ENCODE peak calls at places on chromosome 22, in nine cellular contexts. X is lower lobe of right lung; F is Peyer's patch; L is fibroblast of lung; E is right lobe of liver; S is CD8-positive, alpha-beta T cell; Y is mucosa of descending colon; A is GM23338; V is pancreas. H is an unnamed sample. For H3K4me1, the result is how much of the 10 kb centered on the place peaks cover.

GRCh38 chr22:38432264-38432663 is 22.7 kb downstream of the KCNJ4 start:
- DNase-seq in Y (no peak), X (no peak), F (no peak), S (no peak), V (no peak), L (no peak), A (no peak), E (no peak), H (no peak)

GRCh38 chr22:26608129-26608528 is 9.7 kb downstream of the CRYBB1 start:
- DNase-seq in X (no peak), L (no peak), F (no peak), E (no peak), Y (no peak), S (no peak), V (no peak), A (no peak), H (no peak)

GRCh38 chr22:23216331-23217170 is 36.2 kb downstream of the BCR start:
- DNase-seq in E (peak), L (no peak), F (no peak), V (peak), S (no peak), X (peak), Y (no peak), A (no peak), H (no peak)

GRCh38 chr22:31244044-31244942 is 32.2 kb downstream of the LIMK2 start:
- DNase-seq in F (no peak), Y (no peak), E (no peak), L (peak), V (no peak), X (no peak), A (peak), S (no peak), H (no peak)

GRCh38 chr22:42364641-42365336 is 67.4 kb downstream of the NFAM1 start:
- DNase-seq in Y (no peak), S (no peak), A (no peak), E (no peak), F (no peak), V (no peak), X (no peak), L (peak), H (no peak)

GRCh38 chr22:36756746-36757607 is 18.9 kb downstream of the IFT27 start:
- DNase-seq in F (no peak), X (peak), A (no peak), V (no peak), S (no peak), L (no peak), Y (no peak), E (no peak), H (no peak)

GRCh38 chr22:30890689-30891442 is 77.7 kb downstream of the MORC2 start:
- DNase-seq in S (no peak), E (peak), L (peak), F (peak), Y (peak), V (peak), X (no peak), A (peak), H (peak)

GRCh38 chr22:22703715-22704114 is 59.3 kb downstream of the GGTLC2 start:
- DNase-seq in V (peak), Y (no peak), L (peak), E (peak), F (no peak), S (no peak), X (no peak), A (no peak), H (no peak)

GRCh38 chr22:45285431-45286058 is 796 bp downstream of the UPK3A start:
- DNase-seq in V (no peak), A (peak), E (no peak), X (no peak), Y (no peak), L (no peak), F (no peak), S (no peak), H (no peak)
- TF ChIP-seq CTCF in V (no peak), A (peak), E (no peak), X (no peak), Y (no peak), L (no peak), F (no peak), S (no peak), H (no peak)

DNA sequence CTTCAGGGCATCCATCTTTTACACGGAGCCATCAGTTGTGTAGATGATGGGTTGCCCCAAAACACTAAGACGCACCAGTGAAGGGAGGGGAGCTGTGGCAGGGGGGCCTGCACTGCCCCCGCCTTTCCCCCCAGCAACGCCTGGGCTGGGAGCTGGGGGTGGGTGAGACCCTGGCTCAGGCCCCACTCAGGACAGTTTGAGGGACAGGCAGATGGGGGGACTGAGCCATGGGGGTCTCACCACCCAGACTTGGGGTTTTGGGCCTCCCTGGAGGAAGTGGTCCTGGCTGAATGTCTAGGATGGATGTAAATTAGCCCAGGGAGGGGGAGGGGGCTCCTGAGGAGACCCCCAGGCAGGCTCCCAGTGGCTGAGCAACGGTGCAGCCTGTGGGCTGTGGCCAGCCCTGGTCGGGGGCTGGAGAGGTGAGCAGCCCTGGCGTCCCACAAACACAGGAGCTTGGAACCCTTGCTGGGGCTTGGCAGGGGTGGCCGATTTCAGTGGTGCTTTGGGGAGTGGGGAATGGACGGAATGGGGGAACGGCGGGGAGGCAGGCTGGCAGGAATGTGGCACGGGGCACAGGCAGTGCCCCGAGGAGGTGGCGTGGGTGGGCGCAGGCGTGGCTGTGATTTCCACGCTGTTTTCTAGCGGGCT is 6.1 kb downstream of the PARVB start:
- DNase-seq in A (no peak), E (no peak), L (no peak), Y (no peak), V (no peak), X (no peak), S (no peak), F (no peak), H (no peak)
- H3K4me1 ChIP-seq in A (under half), E (under half), L (under half), Y (under half), V (under half), X (half or more), S (under half), F (under half), H (half or more)

GRCh38 chr22:20028855-20029549 is 8.1 kb downstream of the TANGO2 start:
- DNase-seq in S (no peak), L (no peak), E (no peak), V (no peak), Y (no peak), X (no peak), A (no peak), F (no peak), H (no peak)

GRCh38 chr22:20031732-20032406 is 11.0 kb downstream of the TANGO2 start:
- DNase-seq in E (no peak), X (no peak), F (no peak), S (no peak), L (no peak), V (no peak), A (peak), Y (peak), H (no peak)

GRCh38 chr22:20026996-20027601 is 6.2 kb downstream of the TANGO2 start:
- DNase-seq in A (no peak), E (no peak), L (no peak), F (no peak), Y (peak), V (peak), S (no peak), X (no peak), H (no peak)

GRCh38 chr22:20027966-20028854 is 7.3 kb downstream of the TANGO2 start:
- DNase-seq in V (peak), E (no peak), A (no peak), F (no peak), Y (peak), X (no peak), S (no peak), L (peak), H (no peak)

DNA sequence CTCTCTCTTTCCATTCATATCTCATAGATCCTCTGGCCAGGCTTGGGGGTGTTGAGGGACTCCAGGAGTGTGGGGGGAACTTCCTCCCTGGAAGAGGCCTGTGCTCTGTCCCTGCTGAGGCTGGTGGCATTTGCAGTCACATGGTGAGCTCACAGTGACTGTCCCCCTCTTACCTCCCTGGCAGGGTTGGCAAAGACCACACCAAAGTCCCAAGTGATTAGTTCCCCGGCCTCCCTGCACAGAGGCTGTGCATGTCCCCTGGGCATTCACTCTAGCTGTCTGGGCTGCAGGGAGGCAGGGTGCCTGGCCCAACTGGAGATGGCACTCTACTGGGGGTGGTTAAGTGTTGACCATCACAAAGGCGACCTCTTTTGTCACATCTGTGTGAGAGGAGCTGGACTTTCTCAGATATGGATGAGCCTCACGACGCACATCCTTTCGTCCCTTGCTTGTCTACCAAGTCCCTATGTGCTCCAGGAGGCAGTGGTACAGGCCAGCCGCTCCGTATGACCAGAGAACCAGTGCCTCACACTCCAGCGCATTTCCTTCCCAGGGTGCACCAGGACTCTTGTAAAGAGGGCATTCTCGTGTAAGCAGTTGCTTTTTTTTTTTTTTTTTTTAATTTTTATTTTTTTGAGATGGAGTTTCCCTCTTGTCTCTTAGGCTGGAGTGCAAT is 8.8 kb downstream of the TANGO2 start:
- DNase-seq in E (no peak), L (no peak), A (no peak), X (no peak), S (no peak), V (no peak), Y (no peak), F (no peak), H (peak)
- H3K4me3 ChIP-seq in E (no peak), L (no peak), A (no peak), X (no peak), S (no peak), V (no peak), Y (no peak), F (no peak), H (no peak)

GRCh38 chr22:50576070-50576469 is 2.2 kb downstream of the CPT1B start:
- DNase-seq in S (no peak), L (peak), X (no peak), Y (no peak), F (no peak), E (no peak), V (no peak), A (peak), H (no peak)
- TF ChIP-seq CTCF in S (no peak), L (peak), X (peak), Y (no peak), F (peak), E (no peak), V (no peak), A (peak), H (peak)

DNA sequence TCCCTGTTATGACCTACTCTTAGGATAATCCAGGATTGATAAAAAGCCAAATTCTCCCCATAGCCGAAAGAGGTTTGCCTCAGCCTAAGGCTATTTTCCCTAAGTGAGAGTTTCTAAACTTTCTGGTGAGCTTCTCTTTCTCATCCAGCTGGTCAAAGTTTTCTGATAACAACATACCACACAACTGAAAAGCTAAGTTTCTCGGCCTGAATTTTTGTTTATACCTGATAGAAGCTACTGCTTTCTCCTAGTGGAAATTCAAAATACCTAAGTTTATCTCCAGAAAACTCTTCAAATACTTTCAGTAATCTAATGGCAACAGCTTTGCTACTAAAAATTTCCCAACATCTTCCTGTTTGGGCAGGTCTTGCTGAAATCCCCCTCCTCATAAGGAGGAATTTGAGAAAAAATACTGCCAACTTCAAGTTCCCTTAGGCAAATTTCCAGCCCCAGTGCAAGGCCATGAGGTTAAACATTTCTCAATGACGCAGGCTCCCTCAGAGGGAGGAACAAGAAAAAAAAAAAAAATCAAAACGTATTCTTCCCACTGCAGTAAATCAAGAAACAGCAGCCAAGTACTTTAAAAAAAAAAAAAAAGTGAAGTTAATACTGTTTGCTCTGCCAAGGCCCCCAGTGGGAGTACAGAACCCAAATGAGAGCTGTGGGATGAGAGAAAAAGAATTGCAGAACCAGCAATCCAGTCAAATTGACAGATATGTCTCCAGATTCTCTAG is 127.0 kb downstream of the MRTFA start:
- DNase-seq in V (no peak), E (peak), L (peak), X (no peak), A (no peak), S (no peak), F (no peak), Y (no peak), H (no peak)
- H3K4me1 ChIP-seq in V (half or more), E (under half), L (under half), X (half or more), A (under half), S (under half), F (under half), Y (under half), H (half or more)

GRCh38 chr22:33573479-33573878 is 346.8 kb downstream of the LARGE1 start:
- DNase-seq in L (no peak), Y (no peak), A (no peak), F (no peak), S (no peak), V (no peak), E (no peak), X (no peak), H (no peak)
- H3K4me3 ChIP-seq in L (no peak), Y (no peak), A (no peak), F (no peak), S (no peak), V (no peak), E (no peak), X (no peak), H (no peak)